ENCODE peak calls at places on chromosome 5, in six cellular contexts. J is CD4-positive, alpha-beta T cell; H is activated CD8-positive, alpha-beta T cell treated with anti-CD3 and anti-CD28 coated beads for 36 hours; U is AG04450; Q is HFF-Myc; X is uterus. D is an unnamed sample.

GRCh38 chr5:130024006-130024405 is 119.7 kb downstream of the CHSY3 start:
- DNase-seq in J (no peak), H (no peak), U (no peak), Q (no peak), X (no peak), D (no peak)

GRCh38 chr5:113202904-113203716 is 226.5 kb downstream of the DCP2 start:
- DNase-seq in J (no peak), H (no peak), U (no peak), Q (no peak), X (no peak), D (peak; percentile 38)

GRCh38 chr5:14672082-14672481 is 7.6 kb downstream of the OTULIN start:
- DNase-seq in J (no peak), H (no peak), U (no peak), Q (no peak), X (no peak), D (no peak)

GRCh38 chr5:178469011-178469974 is 120.9 kb downstream of the COL23A1 start:
- DNase-seq in J (no peak), H (no peak), U (no peak), Q (no peak), X (no peak), D (no peak)

GRCh38 chr5:76838481-76839261 is 11.1 kb upstream of the S100Z start:
- DNase-seq in J (no peak), H (no peak), U (no peak), Q (peak; percentile 70), X (no peak), D (no peak)

GRCh38 chr5:80184235-80185023 is 71.4 kb downstream of the SERINC5 start:
- DNase-seq in J (no peak), H (no peak), U (no peak), Q (no peak), X (no peak), D (no peak)

GRCh38 chr5:14153932-14154646 is 10.9 kb downstream of the TRIO start:
- DNase-seq in J (no peak), H (no peak), U (no peak), Q (no peak), X (peak; percentile 79), D (no peak)

GRCh38 chr5:82526540-82526939 is 248.4 kb upstream of the RPS23 start:
- DNase-seq in J (no peak), H (no peak), U (no peak), Q (no peak), X (no peak), D (no peak)

GRCh38 chr5:79932510-79933504 is 58.3 kb downstream of the MTX3 start:
- DNase-seq in J (no peak), H (no peak), U (no peak), Q (peak; percentile 27), X (no peak), D (no peak)

GRCh38 chr5:168943485-168943884 is 357.5 kb downstream of the SLIT3 start:
- DNase-seq in J (no peak), H (no peak), U (no peak), Q (no peak), X (no peak), D (no peak)

GRCh38 chr5:73379435-73379834 is 69.1 kb downstream of the FOXD1 start:
- DNase-seq in J (no peak), H (no peak), U (no peak), Q (no peak), X (no peak), D (no peak)

GRCh38 chr5:98096155-98096554 is 677.3 kb upstream of the RGMB start:
- DNase-seq in J (no peak), H (no peak), U (peak; percentile 66), Q (no peak), X (no peak), D (no peak)

GRCh38 chr5:67200809-67201562 is 4.4 kb upstream of the CD180 start:
- DNase-seq in J (no peak), H (no peak), U (no peak), Q (no peak), X (no peak), D (no peak)

GRCh38 chr5:171365351-171365750 is 22.3 kb upstream of the NPM1 start:
- DNase-seq in J (no peak), H (peak; percentile 21), U (no peak), Q (no peak), X (no peak), D (no peak)

GRCh38 chr5:148179234-148179824 is 11.0 kb downstream of the SPINK14 start:
- DNase-seq in J (no peak), H (peak; percentile 4), U (peak; percentile 32), Q (peak; percentile 15), X (no peak), D (no peak)

GRCh38 chr5:74232281-74232680 is 408.2 kb downstream of the ENC1 start:
- DNase-seq in J (no peak), H (peak; percentile 6), U (peak; percentile 59), Q (peak; percentile 40), X (no peak), D (no peak)

GRCh38 chr5:109689740-109690455 is at the start of gene MAN2A1:
- DNase-seq in J (peak; percentile 74), H (peak; percentile 74), U (no peak), Q (no peak), X (peak; percentile 78), D (no peak)

GRCh38 chr5:53891159-53891558 is 330.7 kb downstream of the NDUFS4 start:
- DNase-seq in J (no peak), H (no peak), U (no peak), Q (no peak), X (no peak), D (no peak)

GRCh38 chr5:42784132-42784531 is 27.5 kb downstream of the CCDC152 start:
- DNase-seq in J (no peak), H (no peak), U (no peak), Q (no peak), X (no peak), D (no peak)

GRCh38 chr5:74360535-74361210 is 279.9 kb downstream of the ENC1 start:
- DNase-seq in J (no peak), H (no peak), U (no peak), Q (no peak), X (no peak), D (no peak)

GRCh38 chr5:160423025-160423554 is 1.4 kb downstream of the PTTG1 start:
- DNase-seq in J (no peak), H (no peak), U (no peak), Q (no peak), X (no peak), D (no peak)

GRCh38 chr5:2143088-2143487 is 260.4 kb upstream of the IRX4 start:
- DNase-seq in J (no peak), H (no peak), U (no peak), Q (no peak), X (no peak), D (no peak)

GRCh38 chr5:75050415-75050814 is 1.9 kb downstream of the GCNT4 start:
- DNase-seq in J (no peak), H (peak; percentile 55), U (no peak), Q (no peak), X (no peak), D (no peak)

GRCh38 chr5:174818430-174818829 is 94.0 kb downstream of the MSX2 start:
- DNase-seq in J (no peak), H (no peak), U (no peak), Q (no peak), X (no peak), D (no peak)

GRCh38 chr5:174811438-174811837 is 87.1 kb downstream of the MSX2 start:
- DNase-seq in J (no peak), H (no peak), U (no peak), Q (no peak), X (no peak), D (no peak)

GRCh38 chr5:174817610-174818009 is 93.2 kb downstream of the MSX2 start:
- DNase-seq in J (no peak), H (no peak), U (no peak), Q (no peak), X (no peak), D (no peak)

DNA sequence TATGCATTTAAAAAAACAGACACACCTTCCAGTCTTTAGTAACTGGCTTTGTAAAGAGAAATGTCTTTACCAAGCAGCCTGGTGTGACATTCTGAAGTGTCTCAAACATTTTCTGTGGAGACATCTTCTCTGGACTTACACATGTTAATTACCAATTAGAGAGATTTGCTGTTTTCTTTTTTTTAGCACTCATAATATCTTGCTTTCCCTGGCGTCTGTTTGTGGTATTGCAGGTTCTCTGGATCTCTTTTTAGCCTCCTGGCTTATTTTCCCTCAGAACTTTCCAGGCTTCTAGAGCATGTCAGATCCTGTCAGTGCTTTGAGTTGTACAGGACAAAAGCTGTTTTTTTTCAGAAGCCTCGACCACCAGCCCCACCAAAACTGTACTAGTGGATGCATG is 92.5 kb downstream of the MSX2 start:
- DNase-seq in J (no peak), H (no peak), U (no peak), Q (no peak), X (no peak), D (no peak)
- TF ChIP-seq CTCF in J (no peak), H (no peak), U (peak; percentile 48), Q (peak; percentile 36), X (no peak), D (no peak)

DNA sequence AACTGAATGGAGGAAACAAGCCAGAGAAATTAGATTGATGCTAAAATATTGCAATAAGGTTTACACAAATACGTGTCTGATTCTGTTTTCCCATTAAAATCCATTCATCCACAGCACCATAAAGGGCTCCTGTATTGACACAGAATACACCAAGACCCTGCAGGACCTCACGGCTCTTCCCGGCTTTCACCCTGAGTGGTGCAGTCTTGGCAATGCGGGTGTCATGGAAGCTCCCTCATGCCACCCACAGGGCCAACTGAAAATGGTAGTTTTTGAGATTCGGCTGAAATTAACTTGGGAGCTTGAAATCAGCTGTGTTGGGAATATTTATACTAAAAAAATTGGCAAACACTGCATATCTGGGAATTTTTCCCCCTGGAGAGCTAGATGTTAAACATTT is 17.3 kb upstream of the EXOC3 start:
- DNase-seq in J (no peak), H (peak; percentile 34), U (no peak), Q (no peak), X (no peak), D (no peak)
- TF ChIP-seq CTCF in J (peak; percentile 55), H (peak; percentile 55), U (peak; percentile 11), Q (no peak), X (no peak), D (peak; percentile 53)

DNA sequence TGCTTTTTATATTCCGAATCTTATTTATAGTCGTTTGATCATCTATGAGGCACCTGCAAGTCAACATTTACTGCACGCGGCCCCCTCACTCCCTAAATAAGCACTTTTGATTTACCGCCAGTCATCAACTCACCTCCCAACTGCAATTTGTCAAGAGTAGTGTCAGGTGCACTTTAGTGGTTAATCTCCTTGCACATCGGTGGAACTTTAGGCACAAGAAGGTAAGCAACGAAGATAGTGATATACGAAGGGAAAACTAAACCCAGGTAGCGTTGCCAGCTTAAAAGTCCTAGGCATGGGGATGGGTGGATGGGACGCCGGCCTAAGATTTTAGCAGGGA is 513 bp upstream of the RNF180 start:
- DNase-seq in J (no peak), H (no peak), U (no peak), Q (no peak), X (no peak), D (no peak)
- TF ChIP-seq CTCF in J (no peak), H (no peak), U (no peak), Q (no peak), X (no peak), D (no peak)

DNA sequence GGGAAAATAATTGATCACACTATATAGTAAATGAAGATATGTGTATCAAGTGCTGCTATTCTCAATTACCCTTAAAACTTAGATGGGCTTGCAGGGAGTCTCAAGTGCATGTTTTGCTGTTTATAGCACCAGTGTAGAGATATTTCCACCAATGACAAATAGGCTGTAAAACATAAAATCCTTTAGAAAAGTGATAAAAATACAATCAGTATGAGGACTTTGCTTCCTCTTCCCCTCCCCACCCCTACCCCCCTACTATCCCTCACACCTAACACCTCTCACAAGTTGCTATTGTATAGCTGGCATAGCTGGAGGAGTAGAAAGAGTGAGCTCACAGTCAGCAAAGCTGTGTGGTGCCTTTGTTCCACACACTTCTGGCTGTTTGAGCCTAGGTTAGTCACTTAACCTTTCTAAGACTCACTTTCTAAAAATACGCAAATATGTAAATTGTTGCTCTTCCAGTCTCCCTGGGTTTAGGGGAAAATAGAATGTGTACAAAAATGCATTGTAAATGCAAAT is 93.1 kb downstream of the PDE4D start:
- DNase-seq in J (no peak), H (no peak), U (no peak), Q (no peak), X (no peak), D (no peak)
- TF ChIP-seq CTCF in J (no peak), H (peak; percentile 44), U (no peak), Q (no peak), X (no peak), D (no peak)